ENCODE peak calls at places on chromosomes 11 and 22, in six cellular contexts. D is esophagus squamous epithelium, I is brain microvascular endothelial cell, G is psoas muscle, Y is cardiac muscle cell, Z is fibroblast of lung. N is an unnamed sample.

GRCh38 chr11:776459-777287 is 614 bp downstream of the GATD1 start:
- DNase-seq in D (no peak), I (no peak), G (peak), Y (peak), Z (no peak), N (no peak)

GRCh38 chr22:41910599-41911291 is 4.1 kb downstream of the SHISA8 start:
- DNase-seq in D (no peak), I (no peak), G (peak), Y (peak), Z (peak), N (peak)

GRCh38 chr11:121692236-121692635 is 239.5 kb upstream of the SORL1-AS1 start:
- DNase-seq in D (no peak), I (no peak), G (no peak), Y (no peak), Z (peak), N (no peak)

GRCh38 chr11:20360650-20361049 is 2.9 kb upstream of the HTATIP2 start:
- DNase-seq in D (no peak), I (peak), G (no peak), Y (peak), Z (peak), N (peak)

GRCh38 chr11:79678780-79679468 is 238.1 kb upstream of the TENM4 start:
- DNase-seq in D (no peak), I (no peak), G (no peak), Y (no peak), Z (no peak), N (no peak)

GRCh38 chr11:33734441-33735165 is 1.6 kb downstream of the CD59 start:
- DNase-seq in D (no peak), I (peak), G (peak), Y (peak), Z (peak), N (peak)

GRCh38 chr11:69217276-69218105 is 61.8 kb downstream of the SMIM38 start:
- DNase-seq in D (no peak), I (no peak), G (no peak), Y (no peak), Z (no peak), N (no peak)

GRCh38 chr22:19238900-19239299 is 52.6 kb downstream of the CLTCL1 start:
- DNase-seq in D (no peak), I (no peak), G (no peak), Y (no peak), Z (peak), N (no peak)

GRCh38 chr22:32564170-32565001 is 89.8 kb downstream of the FBXO7 start:
- DNase-seq in D (no peak), I (peak), G (peak), Y (peak), Z (peak), N (no peak)

GRCh38 chr11:115765803-115766239 is 261.6 kb upstream of the CADM1 start:
- DNase-seq in D (no peak), I (no peak), G (no peak), Y (peak), Z (peak), N (no peak)

GRCh38 chr22:50010676-50011446 is 1.7 kb downstream of the IL17REL start:
- DNase-seq in D (no peak), I (no peak), G (no peak), Y (no peak), Z (no peak), N (no peak)

GRCh38 chr22:50444663-50445062 is 30.2 kb downstream of the SBF1 start:
- DNase-seq in D (no peak), I (peak), G (no peak), Y (peak), Z (peak), N (peak)

GRCh38 chr11:121372671-121373429 is 79.3 kb upstream of the SORL1 start:
- DNase-seq in D (no peak), I (no peak), G (no peak), Y (no peak), Z (no peak), N (no peak)

GRCh38 chr11:11701070-11701469 is 79.3 kb upstream of the GALNT18 start:
- DNase-seq in D (no peak), I (peak), G (no peak), Y (no peak), Z (peak), N (peak)

GRCh38 chr11:34407121-34407813 is 31.5 kb upstream of the CAT start:
- DNase-seq in D (no peak), I (no peak), G (no peak), Y (no peak), Z (no peak), N (peak)

GRCh38 chr11:34732831-34733230 is 111.9 kb downstream of the EHF start:
- DNase-seq in D (no peak), I (no peak), G (no peak), Y (no peak), Z (no peak), N (no peak)

GRCh38 chr22:20245577-20246367 is 22.3 kb downstream of the RTN4R start:
- DNase-seq in D (no peak), I (no peak), G (no peak), Y (no peak), Z (no peak), N (no peak)

GRCh38 chr11:12149672-12150225 is 39.4 kb downstream of the MICAL2 start:
- DNase-seq in D (no peak), I (no peak), G (no peak), Y (peak), Z (peak), N (no peak)

GRCh38 chr11:113874920-113875413 is 405 bp downstream of the USP28 start:
- DNase-seq in D (no peak), I (peak), G (no peak), Y (no peak), Z (no peak), N (peak)

GRCh38 chr11:63870351-63871197 is 31.7 kb downstream of the MARK2 start:
- DNase-seq in D (no peak), I (no peak), G (no peak), Y (no peak), Z (no peak), N (no peak)

GRCh38 chr11:63871962-63872832 is 33.3 kb downstream of the MARK2 start:
- DNase-seq in D (no peak), I (peak), G (peak), Y (peak), Z (peak), N (peak)

GRCh38 chr11:63873381-63873780 is 34.5 kb downstream of the MARK2 start:
- DNase-seq in D (no peak), I (no peak), G (no peak), Y (no peak), Z (no peak), N (no peak)

GRCh38 chr11:63874511-63874910 is 35.6 kb downstream of the MARK2 start:
- DNase-seq in D (no peak), I (no peak), G (no peak), Y (no peak), Z (no peak), N (no peak)

DNA sequence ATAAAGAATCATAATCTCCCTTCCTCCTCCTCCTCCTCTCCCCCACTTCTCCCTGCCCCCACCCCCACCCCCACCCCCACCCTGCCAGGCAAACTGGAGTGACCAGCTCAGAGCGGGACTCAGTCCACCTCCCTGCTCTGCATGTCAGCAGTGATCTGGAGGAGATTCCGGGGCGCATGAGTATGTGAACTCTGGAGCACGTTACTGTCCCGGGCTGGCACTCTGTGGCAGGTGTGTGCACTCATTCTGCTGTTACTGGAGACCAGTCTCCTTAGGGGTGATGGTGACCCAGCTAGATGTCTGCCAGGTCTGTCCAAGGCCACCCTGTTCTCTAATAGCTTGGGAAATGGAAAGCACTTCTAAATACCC is 33.9 kb downstream of the MARK2 start:
- DNase-seq in D (no peak), I (no peak), G (peak), Y (no peak), Z (no peak), N (no peak)
- H3K27ac ChIP-seq in D (peak), I (no peak), G (peak), Y (peak), Z (no peak), N (no peak)

GRCh38 chr11:48005133-48005532 is 24.8 kb downstream of the PTPRJ start:
- DNase-seq in D (no peak), I (no peak), G (no peak), Y (peak), Z (no peak), N (no peak)

GRCh38 chr11:48006301-48006992 is 26.1 kb downstream of the PTPRJ start:
- DNase-seq in D (no peak), I (peak), G (no peak), Y (peak), Z (peak), N (peak)

GRCh38 chr11:48004456-48004855 is 24.1 kb downstream of the PTPRJ start:
- DNase-seq in D (no peak), I (no peak), G (no peak), Y (no peak), Z (no peak), N (no peak)

GRCh38 chr11:48007677-48008076 is 27.3 kb downstream of the PTPRJ start:
- DNase-seq in D (no peak), I (no peak), G (no peak), Y (no peak), Z (no peak), N (no peak)

DNA sequence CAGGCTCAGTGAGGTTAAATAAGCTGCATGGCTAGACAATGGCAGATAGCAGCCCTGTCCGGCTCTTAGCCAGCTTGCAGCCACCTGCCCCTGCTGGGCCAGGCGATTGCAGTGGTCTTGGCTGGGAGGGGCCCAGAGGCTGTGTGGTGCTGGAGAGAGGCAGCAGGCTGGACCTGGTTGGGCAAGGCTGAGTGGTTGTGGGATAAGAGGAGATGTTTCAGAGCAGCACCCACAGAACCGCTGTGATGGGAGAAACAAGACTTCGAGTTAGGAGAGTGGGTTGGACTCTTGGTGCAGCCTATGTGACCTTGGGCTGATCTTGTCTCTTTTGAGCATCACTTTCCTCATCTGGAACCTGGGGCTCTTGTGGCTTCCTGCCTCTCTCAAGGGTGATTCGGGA is 25.5 kb downstream of the PTPRJ start:
- DNase-seq in D (no peak), I (no peak), G (no peak), Y (no peak), Z (no peak), N (no peak)
- H3K27ac ChIP-seq in D (peak), I (peak), G (no peak), Y (peak), Z (peak), N (peak)

GRCh38 chr22:39684702-39685281 is 114.2 kb downstream of the CACNA1I start:
- DNase-seq in D (no peak), I (no peak), G (no peak), Y (no peak), Z (no peak), N (peak)

GRCh38 chr22:39681038-39681861 is 110.7 kb downstream of the CACNA1I start:
- DNase-seq in D (no peak), I (no peak), G (no peak), Y (no peak), Z (no peak), N (no peak)

GRCh38 chr22:39682994-39683393 is 112.4 kb downstream of the CACNA1I start:
- DNase-seq in D (no peak), I (no peak), G (no peak), Y (no peak), Z (no peak), N (no peak)

GRCh38 chr22:39685336-39686177 is 115.0 kb downstream of the CACNA1I start:
- DNase-seq in D (no peak), I (no peak), G (no peak), Y (no peak), Z (no peak), N (no peak)

GRCh38 chr22:39683639-39684038 is 113.1 kb downstream of the CACNA1I start:
- DNase-seq in D (no peak), I (no peak), G (no peak), Y (no peak), Z (no peak), N (no peak)
- H3K27ac ChIP-seq in D (no peak), I (no peak), G (no peak), Y (no peak), Z (no peak), N (no peak)

GRCh38 chr11:25094085-25094802 is 597.4 kb downstream of the LUZP2 start:
- DNase-seq in D (no peak), I (no peak), G (no peak), Y (no peak), Z (no peak), N (no peak)
- H3K27ac ChIP-seq in D (no peak), I (no peak), G (no peak), Y (no peak), Z (no peak), N (no peak)

DNA sequence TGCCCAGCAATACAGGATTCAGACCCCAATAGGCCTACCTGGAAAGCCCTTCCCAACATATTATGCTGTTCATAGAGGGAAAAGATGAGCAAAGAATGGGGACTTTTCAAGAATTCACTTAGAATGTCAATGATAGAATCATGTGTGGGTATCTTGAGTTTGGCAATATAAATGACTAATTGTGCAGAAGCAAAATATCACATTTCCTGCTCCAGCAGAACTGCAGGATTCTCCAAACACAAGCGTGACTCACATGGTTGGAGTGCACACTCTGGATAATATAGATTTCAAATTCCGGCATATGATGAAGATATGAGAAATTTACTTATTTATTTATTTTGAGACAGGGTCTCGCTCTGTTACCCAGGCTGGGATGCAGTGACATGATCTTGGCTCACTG is 12.5 kb upstream of the APOL5 start:
- DNase-seq in D (no peak), I (peak), G (no peak), Y (peak), Z (peak), N (peak)
- H3K27ac ChIP-seq in D (no peak), I (peak), G (no peak), Y (no peak), Z (no peak), N (peak)

GRCh38 chr11:92048415-92048814 is 176.2 kb upstream of the FAT3 start:
- DNase-seq in D (no peak), I (no peak), G (no peak), Y (no peak), Z (peak), N (no peak)
- H3K27ac ChIP-seq in D (no peak), I (no peak), G (no peak), Y (no peak), Z (no peak), N (no peak)